ENCODE peak calls at places on chromosome 17, in ten cellular contexts. One of them, this sample, is unnamed.

GRCh38 chr17:2215616-2216364 is 87.8 kb downstream of the SMG6 start:
- DNase-seq in vagina: no peak
- DNase-seq in CD4-positive, alpha-beta T cell: peak; percentile 68
- DNase-seq in WERI-Rb-1: no peak
- DNase-seq in GM23338: peak; percentile 78
- DNase-seq in tibial artery: peak; percentile 71
- DNase-seq in iPS DF 6.9: no peak
- DNase-seq in colonic mucosa: peak; percentile 57
- DNase-seq in right lobe of liver: peak; percentile 66
- DNase-seq in lower lobe of right lung: peak; percentile 66
- DNase-seq in this sample: peak; percentile 92

GRCh38 chr17:1347681-1348318 is 52.2 kb downstream of the YWHAE start:
- DNase-seq in iPS DF 6.9: no peak
- DNase-seq in vagina: no peak
- DNase-seq in colonic mucosa: peak; percentile 62
- DNase-seq in WERI-Rb-1: no peak
- DNase-seq in tibial artery: peak; percentile 45
- DNase-seq in CD4-positive, alpha-beta T cell: no peak
- DNase-seq in right lobe of liver: peak; percentile 61
- DNase-seq in GM23338: no peak
- DNase-seq in lower lobe of right lung: peak; percentile 46
- DNase-seq in this sample: no peak

GRCh38 chr17:2366747-2367494 is 29.6 kb downstream of the SGSM2 start:
- DNase-seq in vagina: no peak
- DNase-seq in lower lobe of right lung: no peak
- DNase-seq in right lobe of liver: no peak
- DNase-seq in GM23338: peak; percentile 74
- DNase-seq in WERI-Rb-1: peak; percentile 84
- DNase-seq in colonic mucosa: no peak
- DNase-seq in CD4-positive, alpha-beta T cell: no peak
- DNase-seq in tibial artery: no peak
- DNase-seq in iPS DF 6.9: peak; percentile 27
- DNase-seq in this sample: no peak

GRCh38 chr17:1047177-1047885 is 50.4 kb downstream of the TIMM22 start:
- DNase-seq in GM23338: no peak
- DNase-seq in right lobe of liver: peak; percentile 45
- DNase-seq in WERI-Rb-1: peak; percentile 85
- DNase-seq in tibial artery: peak; percentile 63
- DNase-seq in colonic mucosa: no peak
- DNase-seq in CD4-positive, alpha-beta T cell: no peak
- DNase-seq in lower lobe of right lung: peak; percentile 49
- DNase-seq in vagina: no peak
- DNase-seq in iPS DF 6.9: no peak
- DNase-seq in this sample: no peak

GRCh38 chr17:46976626-46977270 is 2.3 kb downstream of the RPRML start:
- DNase-seq in tibial artery: no peak
- DNase-seq in WERI-Rb-1: peak; percentile 37
- DNase-seq in vagina: no peak
- DNase-seq in iPS DF 6.9: no peak
- DNase-seq in colonic mucosa: no peak
- DNase-seq in right lobe of liver: no peak
- DNase-seq in GM23338: peak; percentile 45
- DNase-seq in lower lobe of right lung: no peak
- DNase-seq in CD4-positive, alpha-beta T cell: no peak
- DNase-seq in this sample: no peak

GRCh38 chr17:8382052-8382879 is 727 bp downstream of the RPL26 start:
- DNase-seq in right lobe of liver: no peak
- DNase-seq in iPS DF 6.9: no peak
- DNase-seq in CD4-positive, alpha-beta T cell: no peak
- DNase-seq in tibial artery: no peak
- DNase-seq in colonic mucosa: no peak
- DNase-seq in vagina: no peak
- DNase-seq in GM23338: no peak
- DNase-seq in lower lobe of right lung: no peak
- DNase-seq in WERI-Rb-1: no peak
- DNase-seq in this sample: no peak

GRCh38 chr17:29158096-29158495 is 22.1 kb downstream of the MYO18A start:
- DNase-seq in right lobe of liver: no peak
- DNase-seq in GM23338: no peak
- DNase-seq in colonic mucosa: no peak
- DNase-seq in tibial artery: no peak
- DNase-seq in lower lobe of right lung: no peak
- DNase-seq in WERI-Rb-1: peak; percentile 67
- DNase-seq in iPS DF 6.9: no peak
- DNase-seq in vagina: no peak
- DNase-seq in CD4-positive, alpha-beta T cell: no peak
- DNase-seq in this sample: no peak

GRCh38 chr17:18267927-18268711 is 7.7 kb downstream of the MIEF2 start:
- DNase-seq in CD4-positive, alpha-beta T cell: no peak
- DNase-seq in vagina: no peak
- DNase-seq in GM23338: peak; percentile 52
- DNase-seq in iPS DF 6.9: no peak
- DNase-seq in lower lobe of right lung: no peak
- DNase-seq in colonic mucosa: no peak
- DNase-seq in WERI-Rb-1: no peak
- DNase-seq in right lobe of liver: no peak
- DNase-seq in tibial artery: no peak
- DNase-seq in this sample: no peak

GRCh38 chr17:58487589-58488427 is at the start of gene HSF5:
- DNase-seq in vagina: no peak
- DNase-seq in GM23338: peak; percentile 87
- DNase-seq in colonic mucosa: no peak
- DNase-seq in CD4-positive, alpha-beta T cell: peak; percentile 81
- DNase-seq in lower lobe of right lung: peak; percentile 72
- DNase-seq in tibial artery: no peak
- DNase-seq in WERI-Rb-1: no peak
- DNase-seq in iPS DF 6.9: no peak
- DNase-seq in right lobe of liver: peak; percentile 62
- DNase-seq in this sample: no peak

GRCh38 chr17:81418710-81419332 is 23.6 kb downstream of the BAHCC1 start:
- DNase-seq in vagina: no peak
- DNase-seq in iPS DF 6.9: no peak
- DNase-seq in tibial artery: no peak
- DNase-seq in colonic mucosa: peak; percentile 70
- DNase-seq in CD4-positive, alpha-beta T cell: no peak
- DNase-seq in right lobe of liver: no peak
- DNase-seq in WERI-Rb-1: no peak
- DNase-seq in lower lobe of right lung: no peak
- DNase-seq in GM23338: no peak
- DNase-seq in this sample: no peak

GRCh38 chr17:9904277-9905077 is 594 bp downstream of the RCVRN start:
- DNase-seq in right lobe of liver: no peak
- DNase-seq in GM23338: no peak
- DNase-seq in tibial artery: no peak
- DNase-seq in lower lobe of right lung: no peak
- DNase-seq in colonic mucosa: no peak
- DNase-seq in WERI-Rb-1: peak; percentile 44
- DNase-seq in vagina: no peak
- DNase-seq in iPS DF 6.9: no peak
- DNase-seq in CD4-positive, alpha-beta T cell: no peak
- DNase-seq in this sample: no peak

GRCh38 chr17:27560668-27561067 is 70.3 kb upstream of the LGALS9 start:
- DNase-seq in tibial artery: no peak
- DNase-seq in colonic mucosa: peak; percentile 75
- DNase-seq in GM23338: no peak
- DNase-seq in CD4-positive, alpha-beta T cell: no peak
- DNase-seq in lower lobe of right lung: peak; percentile 57
- DNase-seq in WERI-Rb-1: no peak
- DNase-seq in vagina: no peak
- DNase-seq in right lobe of liver: no peak
- DNase-seq in iPS DF 6.9: no peak
- DNase-seq in this sample: no peak

GRCh38 chr17:35560703-35561102 is at the start of gene SLFN14:
- DNase-seq in iPS DF 6.9: no peak
- DNase-seq in WERI-Rb-1: no peak
- DNase-seq in GM23338: no peak
- DNase-seq in right lobe of liver: no peak
- DNase-seq in tibial artery: no peak
- DNase-seq in lower lobe of right lung: no peak
- DNase-seq in colonic mucosa: no peak
- DNase-seq in vagina: no peak
- DNase-seq in CD4-positive, alpha-beta T cell: no peak
- DNase-seq in this sample: no peak

GRCh38 chr17:35559495-35559894 is 1.1 kb downstream of the SLFN14 start:
- DNase-seq in GM23338: no peak
- DNase-seq in right lobe of liver: no peak
- DNase-seq in WERI-Rb-1: no peak
- DNase-seq in tibial artery: no peak
- DNase-seq in iPS DF 6.9: no peak
- DNase-seq in vagina: no peak
- DNase-seq in colonic mucosa: no peak
- DNase-seq in lower lobe of right lung: no peak
- DNase-seq in CD4-positive, alpha-beta T cell: no peak
- DNase-seq in this sample: no peak

GRCh38 chr17:35555695-35556094 is 4.9 kb downstream of the SLFN14 start:
- DNase-seq in GM23338: peak; percentile 36
- DNase-seq in right lobe of liver: no peak
- DNase-seq in vagina: no peak
- DNase-seq in iPS DF 6.9: no peak
- DNase-seq in colonic mucosa: no peak
- DNase-seq in WERI-Rb-1: no peak
- DNase-seq in lower lobe of right lung: no peak
- DNase-seq in tibial artery: no peak
- DNase-seq in CD4-positive, alpha-beta T cell: no peak
- DNase-seq in this sample: no peak

GRCh38 chr17:35554668-35555067 is 6.0 kb downstream of the SLFN14 start:
- DNase-seq in colonic mucosa: no peak
- DNase-seq in GM23338: no peak
- DNase-seq in tibial artery: no peak
- DNase-seq in CD4-positive, alpha-beta T cell: no peak
- DNase-seq in right lobe of liver: no peak
- DNase-seq in WERI-Rb-1: no peak
- DNase-seq in iPS DF 6.9: no peak
- DNase-seq in lower lobe of right lung: no peak
- DNase-seq in vagina: no peak
- DNase-seq in this sample: no peak

GRCh38 chr17:35557353-35557752 is 3.3 kb downstream of the SLFN14 start:
- DNase-seq in colonic mucosa: no peak
- DNase-seq in iPS DF 6.9: no peak
- DNase-seq in vagina: no peak
- DNase-seq in CD4-positive, alpha-beta T cell: no peak
- DNase-seq in WERI-Rb-1: no peak
- DNase-seq in tibial artery: no peak
- DNase-seq in GM23338: no peak
- DNase-seq in lower lobe of right lung: no peak
- DNase-seq in right lobe of liver: no peak
- DNase-seq in this sample: no peak
- H3K27me3 ChIP-seq in colonic mucosa: no peaks in the 10 kb centered on the region
- H3K27me3 ChIP-seq in iPS DF 6.9: no peaks in the 10 kb centered on the region
- H3K27me3 ChIP-seq in vagina: no peaks in the 10 kb centered on the region
- H3K27me3 ChIP-seq in CD4-positive, alpha-beta T cell: no peaks in the 10 kb centered on the region
- H3K27me3 ChIP-seq in WERI-Rb-1: no peaks in the 10 kb centered on the region
- H3K27me3 ChIP-seq in tibial artery: no peaks in the 10 kb centered on the region
- H3K27me3 ChIP-seq in GM23338: no peaks in the 10 kb centered on the region
- H3K27me3 ChIP-seq in lower lobe of right lung: peaks cover 6% of the 10 kb centered on the region
- H3K27me3 ChIP-seq in right lobe of liver: no peaks in the 10 kb centered on the region
- H3K27me3 ChIP-seq in this sample: peaks cover 5% of the 10 kb centered on the region

DNA sequence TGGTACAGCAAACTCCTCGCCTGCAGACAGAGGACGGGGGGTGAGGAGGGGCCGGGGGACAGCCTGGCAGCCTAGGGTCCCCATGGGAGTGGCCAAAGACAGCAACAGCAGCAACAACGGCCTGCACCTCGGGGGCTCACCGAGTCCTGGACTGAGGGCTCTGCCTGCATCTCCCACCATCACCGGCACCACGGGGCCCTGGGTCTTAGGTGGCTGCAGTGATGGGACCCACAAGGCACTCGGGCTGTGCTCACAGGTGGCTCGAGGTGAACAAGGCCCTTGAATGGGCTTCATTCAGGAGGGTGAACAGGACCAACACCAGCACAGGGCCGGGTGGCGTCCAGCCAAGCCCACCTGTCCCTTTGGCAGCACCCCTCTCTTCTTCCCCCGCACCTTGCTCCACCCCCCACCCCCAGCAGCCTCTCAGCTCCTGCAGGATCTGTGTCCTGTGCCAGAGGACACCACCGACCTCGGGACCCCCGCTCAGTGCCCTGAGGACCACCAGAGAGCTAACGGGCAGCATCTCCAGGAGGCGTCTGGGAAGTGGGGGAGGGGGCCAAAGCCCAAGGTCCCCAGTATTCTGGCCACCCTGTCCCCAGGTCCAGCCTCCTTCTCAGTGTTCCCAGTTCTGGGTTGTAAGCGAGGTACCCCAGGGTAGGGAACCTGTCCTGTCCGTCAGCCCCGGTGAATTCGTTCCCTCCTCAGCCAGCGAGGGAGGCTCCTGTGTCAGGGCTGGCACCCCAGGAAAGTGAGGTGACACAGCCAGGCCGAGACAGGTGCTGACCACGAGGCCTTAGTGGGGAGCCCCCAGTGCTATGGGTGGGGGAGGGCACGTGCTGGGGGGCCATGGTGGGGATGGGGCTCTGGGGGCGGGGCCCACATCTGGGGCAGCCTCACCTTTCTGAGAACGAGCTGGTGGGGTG is 94.3 kb downstream of the TBC1D16 start:
- DNase-seq in vagina: no peak
- DNase-seq in iPS DF 6.9: no peak
- DNase-seq in CD4-positive, alpha-beta T cell: no peak
- DNase-seq in right lobe of liver: peak; percentile 50
- DNase-seq in GM23338: no peak
- DNase-seq in tibial artery: peak; percentile 19
- DNase-seq in lower lobe of right lung: peak; percentile 42
- DNase-seq in WERI-Rb-1: no peak
- DNase-seq in colonic mucosa: no peak
- DNase-seq in this sample: no peak
- H3K27me3 ChIP-seq in vagina: no peaks in the 10 kb centered on the region
- H3K27me3 ChIP-seq in iPS DF 6.9: no peaks in the 10 kb centered on the region
- H3K27me3 ChIP-seq in CD4-positive, alpha-beta T cell: no peaks in the 10 kb centered on the region
- H3K27me3 ChIP-seq in right lobe of liver: no peaks in the 10 kb centered on the region
- H3K27me3 ChIP-seq in GM23338: no peaks in the 10 kb centered on the region
- H3K27me3 ChIP-seq in tibial artery: no peaks in the 10 kb centered on the region
- H3K27me3 ChIP-seq in lower lobe of right lung: no peaks in the 10 kb centered on the region
- H3K27me3 ChIP-seq in WERI-Rb-1: no peaks in the 10 kb centered on the region
- H3K27me3 ChIP-seq in colonic mucosa: no peaks in the 10 kb centered on the region
- H3K27me3 ChIP-seq in this sample: no peaks in the 10 kb centered on the region

GRCh38 chr17:73498854-73499597 is 145.2 kb downstream of the SDK2 start:
- DNase-seq in GM23338: no peak
- DNase-seq in lower lobe of right lung: no peak
- DNase-seq in CD4-positive, alpha-beta T cell: no peak
- DNase-seq in vagina: no peak
- DNase-seq in WERI-Rb-1: no peak
- DNase-seq in right lobe of liver: no peak
- DNase-seq in iPS DF 6.9: no peak
- DNase-seq in colonic mucosa: no peak
- DNase-seq in tibial artery: no peak
- DNase-seq in this sample: no peak
- H3K27me3 ChIP-seq in GM23338: no peaks in the 10 kb centered on the region
- H3K27me3 ChIP-seq in lower lobe of right lung: peaks cover 10% of the 10 kb centered on the region
- H3K27me3 ChIP-seq in CD4-positive, alpha-beta T cell: no peaks in the 10 kb centered on the region
- H3K27me3 ChIP-seq in vagina: no peaks in the 10 kb centered on the region
- H3K27me3 ChIP-seq in WERI-Rb-1: no peaks in the 10 kb centered on the region
- H3K27me3 ChIP-seq in right lobe of liver: no peaks in the 10 kb centered on the region
- H3K27me3 ChIP-seq in iPS DF 6.9: no peaks in the 10 kb centered on the region
- H3K27me3 ChIP-seq in colonic mucosa: no peaks in the 10 kb centered on the region
- H3K27me3 ChIP-seq in tibial artery: no peaks in the 10 kb centered on the region
- H3K27me3 ChIP-seq in this sample: no peaks in the 10 kb centered on the region

DNA sequence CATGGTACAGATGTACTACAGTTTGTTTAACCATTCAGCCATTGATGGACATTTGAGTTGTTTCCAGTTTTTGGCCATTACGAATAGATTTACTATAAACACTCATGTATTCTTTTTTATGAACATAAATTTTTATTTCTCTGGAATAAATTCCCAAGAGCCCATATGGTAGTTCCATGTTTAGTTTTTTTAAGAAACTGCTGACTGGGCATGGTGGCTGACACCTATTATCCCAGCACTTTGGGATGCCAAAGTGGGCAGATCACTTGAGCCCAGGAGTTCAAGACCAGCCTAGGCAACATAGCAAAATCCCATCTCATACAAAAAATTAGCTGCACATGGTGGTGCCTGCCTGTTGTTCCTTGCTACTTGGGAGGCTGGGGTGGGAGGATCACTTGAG is 30.3 kb downstream of the PRAC1 start:
- DNase-seq in WERI-Rb-1: no peak
- DNase-seq in CD4-positive, alpha-beta T cell: no peak
- DNase-seq in GM23338: no peak
- DNase-seq in vagina: no peak
- DNase-seq in right lobe of liver: no peak
- DNase-seq in tibial artery: no peak
- DNase-seq in lower lobe of right lung: no peak
- DNase-seq in iPS DF 6.9: no peak
- DNase-seq in colonic mucosa: no peak
- DNase-seq in this sample: no peak
- H3K27me3 ChIP-seq in WERI-Rb-1: peaks cover 91% of the 10 kb centered on the region
- H3K27me3 ChIP-seq in CD4-positive, alpha-beta T cell: peaks cover 20% of the 10 kb centered on the region
- H3K27me3 ChIP-seq in GM23338: peaks cover 3% of the 10 kb centered on the region
- H3K27me3 ChIP-seq in vagina: no peaks in the 10 kb centered on the region
- H3K27me3 ChIP-seq in right lobe of liver: no peaks in the 10 kb centered on the region
- H3K27me3 ChIP-seq in tibial artery: no peaks in the 10 kb centered on the region
- H3K27me3 ChIP-seq in lower lobe of right lung: peaks cover 48% of the 10 kb centered on the region
- H3K27me3 ChIP-seq in iPS DF 6.9: no peaks in the 10 kb centered on the region
- H3K27me3 ChIP-seq in colonic mucosa: no peaks in the 10 kb centered on the region
- H3K27me3 ChIP-seq in this sample: peaks cover 11% of the 10 kb centered on the region

This sample was measured in DND-41.